ENCODE peak calls at places on chromosome 17, in five cellular contexts. One of them, this sample, is unnamed.

GRCh38 chr17:1590031-1590746 is 27.6 kb upstream of the PITPNA start:
- DNase-seq in PC-3: peak; percentile 84
- DNase-seq in epithelial cell of esophagus: peak; percentile 87
- DNase-seq in COR-L47: no peak
- DNase-seq in cardiac muscle cell: peak; percentile 36
- DNase-seq in this sample: no peak

GRCh38 chr17:78539771-78540170 is 37.4 kb downstream of the DNAH17 start:
- DNase-seq in cardiac muscle cell: no peak
- DNase-seq in PC-3: no peak
- DNase-seq in epithelial cell of esophagus: no peak
- DNase-seq in COR-L47: no peak
- DNase-seq in this sample: no peak

GRCh38 chr17:73493212-73493814 is 150.9 kb downstream of the SDK2 start:
- DNase-seq in COR-L47: peak; percentile 85
- DNase-seq in PC-3: peak; percentile 25
- DNase-seq in cardiac muscle cell: no peak
- DNase-seq in epithelial cell of esophagus: peak; percentile 36
- DNase-seq in this sample: peak; percentile 77

GRCh38 chr17:50225693-50226092 is 24.3 kb upstream of the COL1A1 start:
- DNase-seq in cardiac muscle cell: no peak
- DNase-seq in COR-L47: no peak
- DNase-seq in PC-3: no peak
- DNase-seq in epithelial cell of esophagus: no peak
- DNase-seq in this sample: no peak

GRCh38 chr17:7014995-7015586 is 2.7 kb downstream of the RNASEK start:
- DNase-seq in PC-3: no peak
- DNase-seq in COR-L47: no peak
- DNase-seq in epithelial cell of esophagus: peak; percentile 44
- DNase-seq in cardiac muscle cell: no peak
- DNase-seq in this sample: no peak

GRCh38 chr17:35448214-35448898 is at the start of gene SLFN13:
- DNase-seq in COR-L47: no peak
- DNase-seq in cardiac muscle cell: peak; percentile 67
- DNase-seq in epithelial cell of esophagus: peak; percentile 85
- DNase-seq in PC-3: peak; percentile 68
- DNase-seq in this sample: no peak

GRCh38 chr17:7022791-7023571 is at the start of gene BCL6B:
- DNase-seq in epithelial cell of esophagus: no peak
- DNase-seq in cardiac muscle cell: no peak
- DNase-seq in PC-3: no peak
- DNase-seq in COR-L47: no peak
- DNase-seq in this sample: no peak

GRCh38 chr17:17226451-17227265 is 10.3 kb downstream of the FLCN start:
- DNase-seq in PC-3: no peak
- DNase-seq in epithelial cell of esophagus: no peak
- DNase-seq in COR-L47: no peak
- DNase-seq in cardiac muscle cell: no peak
- DNase-seq in this sample: no peak

GRCh38 chr17:59761385-59762021 is 54.0 kb downstream of the VMP1 start:
- DNase-seq in cardiac muscle cell: peak; percentile 56
- DNase-seq in PC-3: no peak
- DNase-seq in epithelial cell of esophagus: no peak
- DNase-seq in COR-L47: no peak
- DNase-seq in this sample: no peak

GRCh38 chr17:56681561-56682266 is 88.2 kb downstream of the NOG start:
- DNase-seq in cardiac muscle cell: no peak
- DNase-seq in epithelial cell of esophagus: peak; percentile 77
- DNase-seq in COR-L47: no peak
- DNase-seq in PC-3: peak; percentile 90
- DNase-seq in this sample: no peak

GRCh38 chr17:46894476-46895151 is 28.3 kb upstream of the GOSR2 start:
- DNase-seq in PC-3: no peak
- DNase-seq in epithelial cell of esophagus: no peak
- DNase-seq in cardiac muscle cell: no peak
- DNase-seq in COR-L47: no peak
- DNase-seq in this sample: no peak

GRCh38 chr17:63476857-63477470 is at the start of gene ACE:
- DNase-seq in COR-L47: peak; percentile 78
- DNase-seq in epithelial cell of esophagus: peak; percentile 41
- DNase-seq in cardiac muscle cell: peak; percentile 64
- DNase-seq in PC-3: peak; percentile 54
- DNase-seq in this sample: peak; percentile 87

GRCh38 chr17:3024346-3024745 is 39.1 kb downstream of the OR1D5 start:
- DNase-seq in cardiac muscle cell: no peak
- DNase-seq in epithelial cell of esophagus: no peak
- DNase-seq in PC-3: no peak
- DNase-seq in COR-L47: no peak
- DNase-seq in this sample: no peak

GRCh38 chr17:41547921-41548843 is 20.1 kb upstream of the KRT19 start:
- DNase-seq in PC-3: peak; percentile 95
- DNase-seq in cardiac muscle cell: no peak
- DNase-seq in epithelial cell of esophagus: peak; percentile 99
- DNase-seq in COR-L47: no peak
- DNase-seq in this sample: no peak

GRCh38 chr17:60147553-60148241 is 2.1 kb upstream of the CA4 start:
- DNase-seq in epithelial cell of esophagus: no peak
- DNase-seq in COR-L47: no peak
- DNase-seq in cardiac muscle cell: no peak
- DNase-seq in PC-3: no peak
- DNase-seq in this sample: no peak

GRCh38 chr17:72030067-72030899 is 90.5 kb upstream of the SOX9 start:
- DNase-seq in cardiac muscle cell: peak; percentile 36
- DNase-seq in epithelial cell of esophagus: peak; percentile 19
- DNase-seq in PC-3: peak; percentile 63
- DNase-seq in COR-L47: peak; percentile 47
- DNase-seq in this sample: no peak

GRCh38 chr17:62966426-62967110 is 533 bp downstream of the TANC2 start:
- DNase-seq in COR-L47: no peak
- DNase-seq in epithelial cell of esophagus: peak; percentile 55
- DNase-seq in cardiac muscle cell: peak; percentile 65
- DNase-seq in PC-3: peak; percentile 41
- DNase-seq in this sample: no peak

GRCh38 chr17:55990332-55991006 is 162.8 kb upstream of the ANKFN1 start:
- DNase-seq in epithelial cell of esophagus: no peak
- DNase-seq in cardiac muscle cell: peak; percentile 53
- DNase-seq in COR-L47: no peak
- DNase-seq in PC-3: no peak
- DNase-seq in this sample: no peak

GRCh38 chr17:52134641-52135040 is 23.9 kb downstream of the CA10 start:
- DNase-seq in COR-L47: no peak
- DNase-seq in PC-3: peak; percentile 20
- DNase-seq in epithelial cell of esophagus: peak; percentile 73
- DNase-seq in cardiac muscle cell: no peak
- DNase-seq in this sample: no peak

GRCh38 chr17:78658281-78658785 is 81.1 kb upstream of the DNAH17 start:
- DNase-seq in cardiac muscle cell: no peak
- DNase-seq in COR-L47: no peak
- DNase-seq in PC-3: no peak
- DNase-seq in epithelial cell of esophagus: peak; percentile 39
- DNase-seq in this sample: no peak

GRCh38 chr17:56891751-56892150 is 22.1 kb downstream of the TRIM25 start:
- DNase-seq in COR-L47: no peak
- DNase-seq in cardiac muscle cell: no peak
- DNase-seq in epithelial cell of esophagus: no peak
- DNase-seq in PC-3: no peak
- DNase-seq in this sample: no peak

GRCh38 chr17:8473451-8474192 is 37.9 kb downstream of the NDEL1 start:
- DNase-seq in PC-3: peak; percentile 72
- DNase-seq in cardiac muscle cell: no peak
- DNase-seq in epithelial cell of esophagus: peak; percentile 38
- DNase-seq in COR-L47: no peak
- DNase-seq in this sample: no peak